ENCODE peak calls at places on chromosome 2, in four cellular contexts. B, S, A and Y are unnamed samples.

GRCh38 chr2:205427112-205427511 is 255.2 kb upstream of the NRP2 start:
- DNase-seq in B (no peak), S (peak; percentile 43), A (no peak), Y (peak; percentile 13)

GRCh38 chr2:54909006-54909405 is 141.2 kb downstream of the RTN4 start:
- DNase-seq in B (no peak), S (peak; percentile 37), A (no peak), Y (no peak)

GRCh38 chr2:38959938-38960608 is 70.4 kb downstream of the ARHGEF33 start:
- DNase-seq in B (peak; percentile 80), S (peak; percentile 82), A (peak; percentile 44), Y (peak; percentile 94)

GRCh38 chr2:45823723-45824206 is 172.3 kb downstream of the PRKCE start:
- DNase-seq in B (no peak), S (peak; percentile 53), A (no peak), Y (peak; percentile 51)

GRCh38 chr2:238570391-238570790 is 143.7 kb downstream of the ASB1 start:
- DNase-seq in B (no peak), S (no peak), A (no peak), Y (no peak)

GRCh38 chr2:200306969-200307811 is 697 bp downstream of the SPATS2L start:
- DNase-seq in B (no peak), S (peak; percentile 53), A (peak; percentile 16), Y (peak; percentile 79)

GRCh38 chr2:232652505-232652851 is 19.1 kb downstream of the EFHD1 start:
- DNase-seq in B (no peak), S (peak; percentile 62), A (no peak), Y (peak; percentile 48)

GRCh38 chr2:132522901-132523300 is 106.3 kb downstream of the GPR39 start:
- DNase-seq in B (no peak), S (no peak), A (no peak), Y (peak; percentile 56)

GRCh38 chr2:26172866-26173595 is at the start of gene GAREM2:
- DNase-seq in B (peak; percentile 68), S (no peak), A (no peak), Y (peak; percentile 36)